ENCODE peak calls at places on chromosome 19, in six cellular contexts. K is head of caudate nucleus; M is NCI-H774; X is fibroblast of pulmonary artery; Q is GOT3; G is stimulated activated CD4-positive, alpha-beta T cell treated with anti-CD3 and anti-CD28 coated beads, Interleukin-4, amount 100 ng/mL, for 1 hour. C is an unnamed sample.

GRCh38 chr19:35316560-35316959 is 12.4 kb upstream of the CD22 start:
- DNase-seq in K (no peak), M (no peak), X (no peak), Q (no peak), G (no peak), C (no peak)

GRCh38 chr19:35204799-35205732 is 23.5 kb downstream of the FAM187B start:
- DNase-seq in K (no peak), M (no peak), X (no peak), Q (no peak), G (no peak), C (no peak)

GRCh38 chr19:6415592-6416190 is 8.9 kb downstream of the KHSRP start:
- DNase-seq in K (no peak), M (no peak), X (no peak), Q (no peak), G (no peak), C (no peak)

GRCh38 chr19:18364826-18365528 is 21.0 kb upstream of the GDF15 start:
- DNase-seq in K (no peak), M (peak), X (peak), Q (no peak), G (no peak), C (peak)

GRCh38 chr19:12801466-12802266 is at the start of the genes PRDX2 and THSD8:
- DNase-seq in K (peak), M (peak), X (peak), Q (peak), G (peak), C (peak)

GRCh38 chr19:15138427-15138826 is 31.2 kb downstream of the SYDE1 start:
- DNase-seq in K (no peak), M (no peak), X (no peak), Q (no peak), G (no peak), C (no peak)

GRCh38 chr19:5296457-5297271 is 43.9 kb downstream of the PTPRS start:
- DNase-seq in K (no peak), M (no peak), X (no peak), Q (no peak), G (no peak), C (no peak)

GRCh38 chr19:8688930-8689329 is 9.7 kb downstream of the ACTL9 start:
- DNase-seq in K (no peak), M (no peak), X (no peak), Q (no peak), G (no peak), C (no peak)

GRCh38 chr19:45103200-45103624 is 10.2 kb downstream of the PPP1R37 start:
- DNase-seq in K (peak), M (no peak), X (peak), Q (no peak), G (peak), C (no peak)